ENCODE peak calls at places on chromosomes 11 and 22, in seven cellular contexts. F is iris pigment epithelial cell, R is cerebellum, O is pulmonary artery endothelial cell, X is GM12878, C is epithelial cell of esophagus, L is Panc1. M is an unnamed sample.

GRCh38 chr22:37817705-37818311 is 5.4 kb upstream of the GALR3 start:
- DNase-seq in F (peak; percentile 77), R (peak; percentile 93), O (peak; percentile 33), X (no peak), C (peak; percentile 72), L (no peak), M (peak; percentile 87)

GRCh38 chr22:47748887-47749286 is 986.4 kb downstream of the TBC1D22A start:
- DNase-seq in F (no peak), R (no peak), O (no peak), X (no peak), C (no peak), L (no peak), M (no peak)

GRCh38 chr11:47412152-47412746 is 3.9 kb downstream of the SLC39A13 start:
- DNase-seq in F (no peak), R (no peak), O (no peak), X (no peak), C (peak; percentile 36), L (no peak), M (peak; percentile 70)

GRCh38 chr11:65363770-65364169 is 9.2 kb downstream of the TIGD3 start:
- DNase-seq in F (no peak), R (no peak), O (no peak), X (no peak), C (no peak), L (no peak), M (no peak)

GRCh38 chr11:105046898-105047579 is 1.9 kb upstream of the CARD16 start:
- DNase-seq in F (peak; percentile 100), R (no peak), O (peak; percentile 98), X (no peak), C (peak; percentile 87), L (peak; percentile 97), M (no peak)

GRCh38 chr11:120248551-120249278 is 8.8 kb downstream of the POU2F3 start:
- DNase-seq in F (peak; percentile 39), R (no peak), O (no peak), X (peak; percentile 93), C (peak; percentile 74), L (no peak), M (no peak)

GRCh38 chr11:68122936-68123539 is 1.9 kb upstream of the CHKA start:
- DNase-seq in F (no peak), R (no peak), O (no peak), X (no peak), C (no peak), L (no peak), M (no peak)

GRCh38 chr11:11884774-11885481 is 43.2 kb downstream of the USP47 start:
- DNase-seq in F (no peak), R (no peak), O (no peak), X (peak; percentile 44), C (no peak), L (no peak), M (no peak)

GRCh38 chr11:113547739-113548138 is 72.5 kb upstream of the DRD2 start:
- DNase-seq in F (no peak), R (no peak), O (no peak), X (no peak), C (no peak), L (no peak), M (no peak)

GRCh38 chr11:2586793-2587131 is 113.0 kb downstream of the KCNQ1OT1 start:
- DNase-seq in F (no peak), R (no peak), O (no peak), X (no peak), C (no peak), L (no peak), M (peak; percentile 4)

GRCh38 chr11:76321820-76322524 is 59.0 kb downstream of the THAP12 start:
- DNase-seq in F (no peak), R (no peak), O (no peak), X (no peak), C (no peak), L (no peak), M (no peak)

GRCh38 chr11:112612283-112612849 is 348.9 kb upstream of the NCAM1 start:
- DNase-seq in F (no peak), R (no peak), O (no peak), X (no peak), C (no peak), L (no peak), M (no peak)

GRCh38 chr22:35681454-35682050 is 33.3 kb downstream of the APOL6 start:
- DNase-seq in F (no peak), R (no peak), O (no peak), X (no peak), C (peak; percentile 47), L (no peak), M (no peak)

GRCh38 chr11:2562181-2562581 is 117.4 kb downstream of the KCNQ1 start:
- DNase-seq in F (no peak), R (no peak), O (no peak), X (no peak), C (no peak), L (no peak), M (no peak)

GRCh38 chr22:24066260-24066659 is 55.2 kb downstream of the CABIN1 start:
- DNase-seq in F (no peak), R (no peak), O (no peak), X (no peak), C (peak; percentile 60), L (no peak), M (no peak)

GRCh38 chr11:109075976-109076375 is 346.0 kb upstream of the C11orf87 start:
- DNase-seq in F (no peak), R (no peak), O (no peak), X (no peak), C (no peak), L (no peak), M (no peak)

GRCh38 chr11:64787526-64788320 is 9.4 kb upstream of the SF1 start:
- DNase-seq in F (peak; percentile 54), R (peak; percentile 62), O (no peak), X (no peak), C (peak; percentile 64), L (peak; percentile 27), M (peak; percentile 72)

GRCh38 chr22:29804985-29805384 is 33.1 kb downstream of the ASCC2 start:
- DNase-seq in F (no peak), R (no peak), O (no peak), X (no peak), C (no peak), L (no peak), M (no peak)

GRCh38 chr11:35651263-35651662 is 11.3 kb upstream of the TRIM44 start:
- DNase-seq in F (no peak), R (no peak), O (no peak), X (no peak), C (no peak), L (no peak), M (no peak)

GRCh38 chr22:45553333-45554039 is 50.8 kb downstream of the FBLN1 start:
- DNase-seq in F (peak; percentile 87), R (peak; percentile 79), O (peak; percentile 13), X (no peak), C (peak; percentile 86), L (peak; percentile 61), M (peak; percentile 66)

GRCh38 chr22:29129644-29130201 is 56.9 kb downstream of the KREMEN1 start:
- DNase-seq in F (no peak), R (no peak), O (no peak), X (no peak), C (no peak), L (no peak), M (no peak)

GRCh38 chr11:2258501-2259465 is 11.6 kb downstream of the ASCL2 start:
- DNase-seq in F (no peak), R (no peak), O (no peak), X (no peak), C (no peak), L (no peak), M (no peak)

M was measured in activated CD4-positive, alpha-beta memory T cell treated with anti-CD3 and anti-CD28 coated beads for 36 hours.